ENCODE peak calls at places on chromosomes 11 and 22, in four cellular contexts. U is HepG2, T is SK-N-SH, E is H1. I is an unnamed sample.

GRCh38 chr22:38032681-38033521 is 24.3 kb upstream of the PICK1 start:
- DNase-seq in T (no peak), U (peak; percentile 51), E (no peak), I (no peak)

GRCh38 chr11:326842-327580 is 6.4 kb upstream of the IFITM3 start:
- DNase-seq in E (no peak), T (peak; percentile 14), U (peak; percentile 36), I (peak; percentile 96)

GRCh38 chr11:85855341-85855656 is at the start of gene CCDC83:
- DNase-seq in T (no peak), E (no peak), U (no peak), I (no peak)

GRCh38 chr11:70135142-70136132 is 57.3 kb downstream of the ANO1 start:
- DNase-seq in U (no peak), E (no peak), T (no peak), I (no peak)

GRCh38 chr11:116052603-116053537 is 548.7 kb upstream of the CADM1 start:
- DNase-seq in U (no peak), T (no peak), E (no peak), I (no peak)

GRCh38 chr11:39617971-39618370 is 1841.5 kb downstream of the LRRC4C start:
- DNase-seq in T (no peak), U (no peak), E (no peak), I (no peak)

GRCh38 chr11:61854206-61854875 is 26.2 kb downstream of the FADS2 start:
- DNase-seq in T (no peak), U (no peak), E (no peak), I (no peak)

GRCh38 chr22:29457730-29458129 is 19.3 kb downstream of the RFPL1 start:
- DNase-seq in T (peak; percentile 78), U (peak; percentile 37), E (no peak), I (peak; percentile 21)

GRCh38 chr11:7665473-7666291 is 7.6 kb downstream of the CYB5R2 start:
- DNase-seq in U (peak; percentile 65), T (peak; percentile 90), E (no peak), I (peak; percentile 34)

GRCh38 chr11:93208663-93209270 is 11.0 kb upstream of the SLC36A4 start:
- DNase-seq in T (no peak), U (no peak), E (no peak), I (no peak)

GRCh38 chr11:38460901-38461300 is 1862.9 kb upstream of the RAG2 start:
- DNase-seq in E (no peak), T (no peak), U (no peak), I (no peak)

GRCh38 chr11:132866783-132867545 is 665.3 kb downstream of the OPCML start:
- DNase-seq in U (no peak), T (no peak), E (no peak), I (no peak)

GRCh38 chr11:131909426-131910200 is 539.2 kb downstream of the NTM start:
- DNase-seq in E (no peak), U (no peak), T (no peak), I (no peak)

GRCh38 chr11:2675540-2675939 is 24.3 kb downstream of the KCNQ1OT1 start:
- DNase-seq in E (no peak), U (no peak), T (peak; percentile 90), I (no peak)

GRCh38 chr22:35615156-35615555 is 2.0 kb downstream of the MB start:
- DNase-seq in E (no peak), T (no peak), U (no peak), I (no peak)

GRCh38 chr11:14318581-14318981 is 40.4 kb downstream of the RRAS2 start:
- DNase-seq in T (no peak), U (no peak), E (no peak), I (no peak)

GRCh38 chr11:39786682-39787081 is 1672.8 kb downstream of the LRRC4C start:
- DNase-seq in E (no peak), T (no peak), U (no peak), I (no peak)

GRCh38 chr11:3949132-3949531 is 93.7 kb downstream of the STIM1 start:
- DNase-seq in T (no peak), E (no peak), U (no peak), I (peak; percentile 50)

GRCh38 chr11:105553015-105553414 is 56.9 kb upstream of the GRIA4 start:
- DNase-seq in E (no peak), U (no peak), T (no peak), I (no peak)

GRCh38 chr11:121465709-121466062 is 12.9 kb upstream of the SORL1-AS1 start:
- DNase-seq in E (no peak), T (no peak), U (no peak), I (no peak)

GRCh38 chr11:69353696-69354544 is 60.0 kb downstream of the MYEOV start:
- DNase-seq in U (no peak), T (peak; percentile 49), E (no peak), I (no peak)

GRCh38 chr22:38202437-38203089 is 769 bp downstream of the MAFF start:
- DNase-seq in E (no peak), U (peak; percentile 50), T (peak; percentile 76), I (no peak)

GRCh38 chr11:18578975-18579598 is 9.4 kb downstream of the UEVLD start:
- DNase-seq in U (peak; percentile 93), T (no peak), E (no peak), I (no peak)

GRCh38 chr11:125625594-125626380 is 824 bp downstream of the CHEK1 start:
- DNase-seq in E (peak; percentile 85), T (peak; percentile 88), U (peak; percentile 82), I (peak; percentile 77)

GRCh38 chr11:121928597-121929580 is 187.1 kb downstream of the BLID start:
- DNase-seq in E (no peak), U (peak; percentile 85), T (no peak), I (no peak)

GRCh38 chr11:17538731-17539130 is 5.5 kb downstream of the USH1C start:
- DNase-seq in E (no peak), U (no peak), T (no peak), I (no peak)

GRCh38 chr22:32662587-32662915 is 139.0 kb upstream of the TIMP3 start:
- DNase-seq in E (no peak), U (no peak), T (no peak), I (no peak)

GRCh38 chr22:32661296-32661695 is 140.2 kb upstream of the TIMP3 start:
- DNase-seq in T (no peak), U (no peak), E (peak; percentile 9), I (no peak)

GRCh38 chr22:32661737-32662586 is 139.5 kb upstream of the TIMP3 start:
- DNase-seq in U (no peak), E (no peak), T (no peak), I (no peak)

GRCh38 chr22:32655068-32655467 is 146.4 kb upstream of the TIMP3 start:
- DNase-seq in E (no peak), U (no peak), T (no peak), I (no peak)

DNA sequence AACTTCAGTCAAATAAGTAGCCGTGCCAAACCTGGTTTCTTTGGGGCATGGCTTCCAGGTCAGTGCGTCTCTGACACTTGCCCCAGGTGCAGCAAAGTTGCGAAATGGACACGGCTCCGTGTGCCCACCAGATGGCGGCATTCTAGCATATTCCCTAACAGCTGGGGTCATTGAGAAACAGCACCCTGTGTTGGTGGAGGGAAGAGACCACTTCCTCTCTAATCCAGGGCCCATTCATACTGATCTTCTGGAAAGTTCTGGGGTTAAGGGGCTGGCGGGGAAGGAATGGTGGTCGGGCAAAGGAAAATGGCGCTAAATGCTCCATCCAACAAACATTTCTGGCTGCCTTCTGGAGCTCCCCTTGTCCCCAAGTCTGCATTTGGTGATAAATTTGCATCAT is 141.2 kb upstream of the TIMP3 start:
- DNase-seq in T (peak; percentile 81), U (peak; percentile 78), E (peak; percentile 36), I (no peak)
- TF ChIP-seq TCF12 in T (no peak), U (no peak), E (peak; percentile 76), I (no peak)

DNA sequence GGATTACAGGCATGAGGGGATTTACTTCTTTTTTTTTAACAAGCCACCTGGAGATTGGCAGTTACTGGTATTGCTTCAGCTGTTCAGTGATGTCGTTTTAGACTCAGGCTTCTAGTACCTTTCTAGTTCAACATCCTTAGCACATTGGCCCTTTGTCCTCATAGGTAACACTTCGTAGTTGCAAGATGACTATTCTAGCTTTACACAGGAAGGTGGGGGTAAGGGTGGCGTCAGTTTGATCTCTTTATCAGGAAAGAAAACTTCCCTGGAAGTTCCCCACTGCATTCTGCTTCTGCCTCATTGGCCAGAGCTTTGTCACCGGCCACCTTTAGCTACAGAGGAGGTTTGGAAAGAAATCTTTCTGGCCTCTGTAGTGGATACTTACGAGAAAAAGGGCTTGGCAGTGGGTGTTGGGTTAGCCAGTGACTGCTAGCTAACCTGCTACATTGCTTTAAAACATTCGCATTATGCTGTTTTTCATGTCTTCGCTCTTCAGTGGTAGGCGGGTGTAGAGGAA is 40.7 kb downstream of the SFI1 start:
- DNase-seq in E (no peak), U (no peak), T (no peak), I (peak; percentile 79)
- TF ChIP-seq TCF12 in E (no peak), U (no peak), T (no peak), I (peak; percentile 64)

GRCh38 chr11:36088234-36088975 is 144.5 kb downstream of the LDLRAD3 start:
- DNase-seq in T (no peak), U (no peak), E (no peak), I (no peak)
- TF ChIP-seq TCF12 in T (peak; percentile 72), U (no peak), E (no peak), I (no peak)

DNA sequence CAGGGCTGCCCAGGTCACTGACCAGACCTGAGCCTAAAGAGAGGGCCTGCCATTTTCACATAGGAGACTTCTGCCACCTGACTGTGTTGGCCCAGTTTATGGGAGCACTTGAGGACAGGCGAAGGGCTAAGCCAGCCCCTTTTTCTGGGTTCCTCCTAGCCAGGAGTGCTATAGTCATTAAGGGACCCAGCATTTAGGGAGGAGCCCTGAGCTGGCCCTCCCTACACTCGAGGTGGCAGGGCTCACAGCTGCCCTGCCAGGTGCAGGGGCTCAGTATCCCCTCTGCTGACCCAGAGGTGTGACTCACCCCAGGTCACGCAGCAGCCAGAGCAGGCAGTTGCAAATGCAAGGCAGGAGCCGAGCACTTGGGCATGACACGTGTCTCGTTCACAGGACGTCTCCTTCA is 86.3 kb upstream of the CRYBB3 start:
- DNase-seq in E (no peak), U (no peak), T (no peak), I (no peak)
- TF ChIP-seq TCF12 in E (no peak), U (no peak), T (no peak), I (no peak)

GRCh38 chr11:31240340-31240904 is 129.1 kb downstream of the DCDC1 start:
- DNase-seq in E (no peak), U (peak; percentile 59), T (peak; percentile 14), I (no peak)
- TF ChIP-seq TCF12 in E (no peak), U (no peak), T (no peak), I (no peak)

GRCh38 chr22:49659281-49659923 is 168.3 kb downstream of the BRD1 start:
- DNase-seq in U (no peak), E (no peak), T (no peak), I (no peak)

GRCh38 chr22:49659924-49660315 is 167.8 kb downstream of the BRD1 start:
- DNase-seq in E (no peak), U (no peak), T (no peak), I (no peak)

GRCh38 chr22:49660321-49660720 is 167.4 kb downstream of the BRD1 start:
- DNase-seq in T (no peak), E (no peak), U (no peak), I (no peak)

GRCh38 chr22:49662681-49663080 is 165.0 kb downstream of the BRD1 start:
- DNase-seq in E (no peak), T (no peak), U (no peak), I (no peak)

GRCh38 chr22:49660794-49661781 is 166.6 kb downstream of the BRD1 start:
- DNase-seq in T (no peak), E (no peak), U (no peak), I (no peak)
- TF ChIP-seq TCF12 in T (no peak), E (no peak), U (no peak), I (no peak)